ENCODE peak calls at places on chromosome 15, in four cellular contexts. One of them, this sample, is unnamed.

GRCh38 chr15:92121047-92121446 is 267.5 kb downstream of the SLCO3A1 start:
- DNase-seq in testis: no peak
- DNase-seq in heart left ventricle: no peak
- DNase-seq in tibial nerve: no peak
- DNase-seq in this sample: no peak

GRCh38 chr15:25795712-25796111 is 67.4 kb downstream of the ATP10A start:
- DNase-seq in tibial nerve: no peak
- DNase-seq in testis: no peak
- DNase-seq in heart left ventricle: no peak
- DNase-seq in this sample: no peak

GRCh38 chr15:57422113-57422754 is 45.9 kb downstream of the CGNL1 start:
- DNase-seq in heart left ventricle: no peak
- DNase-seq in tibial nerve: no peak
- DNase-seq in testis: no peak
- DNase-seq in this sample: no peak

GRCh38 chr15:34064443-34064842 is 25.4 kb upstream of the AVEN start:
- DNase-seq in heart left ventricle: no peak
- DNase-seq in tibial nerve: no peak
- DNase-seq in testis: no peak
- DNase-seq in this sample: no peak

GRCh38 chr15:77036537-77037474 is 34.1 kb downstream of the TSPAN3 start:
- DNase-seq in heart left ventricle: peak
- DNase-seq in tibial nerve: peak
- DNase-seq in testis: peak
- DNase-seq in this sample: no peak

GRCh38 chr15:44132057-44132456 is 63.0 kb downstream of the FRMD5 start:
- DNase-seq in testis: no peak
- DNase-seq in tibial nerve: no peak
- DNase-seq in heart left ventricle: no peak
- DNase-seq in this sample: no peak

GRCh38 chr15:36278219-36278618 is 301.2 kb upstream of the CDIN1 start:
- DNase-seq in heart left ventricle: no peak
- DNase-seq in testis: no peak
- DNase-seq in tibial nerve: no peak
- DNase-seq in this sample: no peak

GRCh38 chr15:69973102-69973714 is 124.5 kb downstream of the TLE3 start:
- DNase-seq in tibial nerve: no peak
- DNase-seq in testis: no peak
- DNase-seq in heart left ventricle: no peak
- DNase-seq in this sample: no peak

GRCh38 chr15:91291673-91292072 is 191.6 kb downstream of the SV2B start:
- DNase-seq in testis: peak
- DNase-seq in tibial nerve: no peak
- DNase-seq in heart left ventricle: no peak
- DNase-seq in this sample: peak

GRCh38 chr15:23439513-23439912 is 7.5 kb downstream of the GOLGA6L2 start:
- DNase-seq in tibial nerve: no peak
- DNase-seq in heart left ventricle: no peak
- DNase-seq in testis: no peak
- DNase-seq in this sample: no peak

GRCh38 chr15:66815322-66815721 is 113.3 kb downstream of the SMAD6 start:
- DNase-seq in heart left ventricle: no peak
- DNase-seq in tibial nerve: no peak
- DNase-seq in testis: no peak
- DNase-seq in this sample: no peak

GRCh38 chr15:53323197-53323596 is 436.3 kb downstream of the WDR72 start:
- DNase-seq in testis: no peak
- DNase-seq in tibial nerve: no peak
- DNase-seq in heart left ventricle: no peak
- DNase-seq in this sample: peak

GRCh38 chr15:71564217-71564616 is 246.1 kb upstream of the NR2E3 start:
- DNase-seq in testis: no peak
- DNase-seq in heart left ventricle: no peak
- DNase-seq in tibial nerve: no peak
- DNase-seq in this sample: no peak

GRCh38 chr15:36797128-36797527 is 217.7 kb downstream of the CDIN1 start:
- DNase-seq in tibial nerve: no peak
- DNase-seq in testis: no peak
- DNase-seq in heart left ventricle: no peak
- DNase-seq in this sample: no peak

GRCh38 chr15:51114437-51115119 is 19.9 kb upstream of the TNFAIP8L3 start:
- DNase-seq in testis: no peak
- DNase-seq in tibial nerve: no peak
- DNase-seq in heart left ventricle: no peak
- DNase-seq in this sample: no peak

GRCh38 chr15:74318376-74319137 is 48.9 kb downstream of the CYP11A1 start:
- DNase-seq in heart left ventricle: peak
- DNase-seq in testis: no peak
- DNase-seq in tibial nerve: no peak
- DNase-seq in this sample: no peak

GRCh38 chr15:45093622-45094357 is 20.2 kb downstream of the DUOX2 start:
- DNase-seq in tibial nerve: no peak
- DNase-seq in testis: no peak
- DNase-seq in heart left ventricle: no peak
- DNase-seq in this sample: no peak

GRCh38 chr15:45123397-45123796 is 6.3 kb downstream of the DUOXA1 start:
- DNase-seq in tibial nerve: no peak
- DNase-seq in testis: no peak
- DNase-seq in heart left ventricle: no peak
- DNase-seq in this sample: no peak

GRCh38 chr15:100834731-100835130 is 44.9 kb upstream of the ALDH1A3 start:
- DNase-seq in testis: no peak
- DNase-seq in heart left ventricle: no peak
- DNase-seq in tibial nerve: no peak
- DNase-seq in this sample: no peak

GRCh38 chr15:92811514-92811913 is 88.6 kb upstream of the CHD2 start:
- DNase-seq in testis: no peak
- DNase-seq in heart left ventricle: no peak
- DNase-seq in tibial nerve: no peak
- DNase-seq in this sample: peak

GRCh38 chr15:34999906-35000305 is 11.8 kb upstream of the ZNF770 start:
- DNase-seq in tibial nerve: no peak
- DNase-seq in heart left ventricle: no peak
- DNase-seq in testis: no peak
- DNase-seq in this sample: no peak

GRCh38 chr15:78989701-78990248 is 44.9 kb upstream of the CTSH start:
- DNase-seq in testis: no peak
- DNase-seq in tibial nerve: no peak
- DNase-seq in heart left ventricle: no peak
- DNase-seq in this sample: no peak

GRCh38 chr15:60374628-60375081 is 23.1 kb downstream of the ANXA2 start:
- DNase-seq in testis: peak
- DNase-seq in tibial nerve: peak
- DNase-seq in heart left ventricle: peak
- DNase-seq in this sample: peak

DNA sequence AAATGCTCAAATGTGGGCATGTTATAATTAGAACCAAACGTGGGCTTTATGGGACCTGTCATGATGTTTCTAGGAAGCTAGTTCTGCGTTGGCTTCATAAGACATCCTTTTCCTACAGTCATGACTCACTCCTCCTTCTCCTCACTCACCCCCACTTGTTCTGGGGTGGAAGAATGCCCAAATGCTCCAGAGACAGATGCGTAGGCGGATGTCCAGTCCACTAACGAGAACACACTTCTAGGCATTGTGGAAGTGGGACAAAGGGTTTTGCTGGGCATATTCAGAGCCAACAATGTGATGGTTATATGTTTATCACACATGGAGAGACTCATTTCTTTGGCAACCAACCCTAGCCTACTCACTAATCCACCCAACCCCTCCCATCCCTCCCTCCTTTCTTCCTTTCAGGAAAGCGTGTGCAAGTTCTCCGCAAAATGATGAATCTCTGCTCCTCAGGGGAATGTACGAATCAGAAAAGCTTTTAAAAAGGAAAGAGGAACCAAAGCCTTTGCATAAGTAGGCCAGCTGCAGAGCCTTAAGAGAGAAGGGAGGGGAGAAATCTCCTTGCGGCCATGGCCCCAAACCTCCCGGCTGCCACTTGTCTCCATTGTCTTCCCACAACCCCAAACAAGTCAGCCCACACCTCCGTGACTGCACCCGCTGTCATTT is 123.0 kb upstream of the SPRED1 start:
- DNase-seq in heart left ventricle: peak
- DNase-seq in testis: peak
- DNase-seq in tibial nerve: peak
- DNase-seq in this sample: peak
- H3K4me3 ChIP-seq in heart left ventricle: peak
- H3K4me3 ChIP-seq in testis: no peak
- H3K4me3 ChIP-seq in tibial nerve: peak
- H3K4me3 ChIP-seq in this sample: no peak

GRCh38 chr15:87940763-87941162 is 315.8 kb downstream of the NTRK3 start:
- DNase-seq in heart left ventricle: no peak
- DNase-seq in tibial nerve: no peak
- DNase-seq in testis: no peak
- DNase-seq in this sample: no peak

GRCh38 chr15:87943629-87944028 is 312.9 kb downstream of the NTRK3 start:
- DNase-seq in heart left ventricle: no peak
- DNase-seq in testis: no peak
- DNase-seq in tibial nerve: no peak
- DNase-seq in this sample: no peak

GRCh38 chr15:87944051-87944450 is 312.5 kb downstream of the NTRK3 start:
- DNase-seq in heart left ventricle: no peak
- DNase-seq in testis: no peak
- DNase-seq in tibial nerve: no peak
- DNase-seq in this sample: no peak

GRCh38 chr15:87941606-87942005 is 314.9 kb downstream of the NTRK3 start:
- DNase-seq in heart left ventricle: no peak
- DNase-seq in tibial nerve: no peak
- DNase-seq in testis: no peak
- DNase-seq in this sample: no peak

DNA sequence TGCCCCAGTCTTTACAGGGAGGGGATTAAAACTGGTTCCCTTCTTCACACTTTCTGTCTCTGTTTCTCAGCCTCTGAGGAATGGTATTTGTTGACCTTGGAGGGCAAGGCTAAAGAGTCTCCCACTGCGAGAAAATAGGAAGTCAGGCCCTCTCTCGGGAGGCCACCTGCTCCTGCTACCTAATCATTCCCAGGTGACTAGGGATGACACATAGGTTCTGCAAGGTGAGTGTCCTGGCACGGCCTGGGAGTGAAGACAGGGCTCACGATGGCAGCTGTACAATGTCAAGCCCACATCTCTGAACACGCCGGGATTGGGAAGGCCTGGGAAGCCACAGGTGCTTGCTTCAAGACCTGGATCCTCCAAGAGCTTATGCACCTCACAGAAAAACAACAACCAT is 314.2 kb downstream of the NTRK3 start:
- DNase-seq in tibial nerve: no peak
- DNase-seq in testis: no peak
- DNase-seq in heart left ventricle: no peak
- DNase-seq in this sample: no peak
- TF ChIP-seq POLR2A in tibial nerve: no peak
- TF ChIP-seq POLR2A in testis: no peak
- TF ChIP-seq POLR2A in heart left ventricle: no peak
- TF ChIP-seq POLR2A in this sample: no peak

DNA sequence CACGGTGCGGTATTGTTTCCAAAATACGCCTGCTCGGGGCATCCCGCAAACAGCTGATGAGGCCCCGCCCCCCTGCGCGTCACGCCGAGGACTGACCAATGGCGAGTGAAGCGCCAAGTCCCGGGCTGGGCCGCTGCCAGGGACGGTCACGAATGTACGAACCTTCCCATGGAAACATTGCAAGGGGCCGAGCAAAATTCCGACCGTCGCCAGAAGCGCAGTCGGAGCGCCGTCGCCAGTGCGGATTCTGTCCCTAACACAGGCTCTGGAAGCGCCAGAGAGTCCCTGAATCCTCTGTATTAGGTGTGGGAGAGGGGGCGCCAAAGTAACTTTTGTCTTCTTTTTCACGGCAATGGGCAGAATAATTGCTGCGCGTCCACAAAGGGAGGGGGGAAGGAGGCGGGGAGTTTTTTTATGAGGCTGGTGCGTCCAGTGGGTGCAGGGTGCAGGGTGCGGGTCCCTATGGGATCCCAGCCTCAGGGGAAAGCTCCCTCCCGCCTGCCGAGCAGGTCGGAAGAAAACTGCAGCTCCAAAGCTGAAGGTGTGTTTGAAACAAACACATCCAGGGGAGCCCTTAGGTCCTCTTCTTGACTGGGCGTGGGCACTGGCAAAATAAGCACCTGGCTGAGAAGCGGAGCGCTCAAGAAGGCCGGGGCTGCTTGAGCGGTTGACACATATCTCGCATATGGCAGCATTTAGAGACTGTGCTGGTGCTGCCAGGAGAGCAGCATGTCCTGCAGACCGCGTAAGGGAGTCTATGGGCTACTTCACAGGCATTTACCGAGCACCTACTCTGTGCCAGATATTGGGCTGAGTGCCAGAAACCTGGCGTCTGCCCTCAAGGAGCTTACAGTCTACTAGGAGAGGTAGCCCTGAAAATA is at the start of gene BMF:
- DNase-seq in tibial nerve: peak
- DNase-seq in heart left ventricle: peak
- DNase-seq in testis: peak
- DNase-seq in this sample: peak
- TF ChIP-seq CTCF in tibial nerve: peak
- TF ChIP-seq CTCF in heart left ventricle: peak
- TF ChIP-seq CTCF in testis: peak
- TF ChIP-seq CTCF in this sample: peak

GRCh38 chr15:96417760-96418130 is 87.2 kb downstream of the NR2F2 start:
- DNase-seq in testis: no peak
- DNase-seq in tibial nerve: no peak
- DNase-seq in heart left ventricle: no peak
- DNase-seq in this sample: no peak

GRCh38 chr15:96414875-96415274 is 84.4 kb downstream of the NR2F2 start:
- DNase-seq in testis: no peak
- DNase-seq in heart left ventricle: no peak
- DNase-seq in tibial nerve: no peak
- DNase-seq in this sample: no peak

GRCh38 chr15:96416934-96417759 is 86.6 kb downstream of the NR2F2 start:
- DNase-seq in testis: no peak
- DNase-seq in tibial nerve: no peak
- DNase-seq in heart left ventricle: peak
- DNase-seq in this sample: no peak

GRCh38 chr15:96415513-96416217 is 85.2 kb downstream of the NR2F2 start:
- DNase-seq in tibial nerve: no peak
- DNase-seq in heart left ventricle: no peak
- DNase-seq in testis: no peak
- DNase-seq in this sample: no peak

DNA sequence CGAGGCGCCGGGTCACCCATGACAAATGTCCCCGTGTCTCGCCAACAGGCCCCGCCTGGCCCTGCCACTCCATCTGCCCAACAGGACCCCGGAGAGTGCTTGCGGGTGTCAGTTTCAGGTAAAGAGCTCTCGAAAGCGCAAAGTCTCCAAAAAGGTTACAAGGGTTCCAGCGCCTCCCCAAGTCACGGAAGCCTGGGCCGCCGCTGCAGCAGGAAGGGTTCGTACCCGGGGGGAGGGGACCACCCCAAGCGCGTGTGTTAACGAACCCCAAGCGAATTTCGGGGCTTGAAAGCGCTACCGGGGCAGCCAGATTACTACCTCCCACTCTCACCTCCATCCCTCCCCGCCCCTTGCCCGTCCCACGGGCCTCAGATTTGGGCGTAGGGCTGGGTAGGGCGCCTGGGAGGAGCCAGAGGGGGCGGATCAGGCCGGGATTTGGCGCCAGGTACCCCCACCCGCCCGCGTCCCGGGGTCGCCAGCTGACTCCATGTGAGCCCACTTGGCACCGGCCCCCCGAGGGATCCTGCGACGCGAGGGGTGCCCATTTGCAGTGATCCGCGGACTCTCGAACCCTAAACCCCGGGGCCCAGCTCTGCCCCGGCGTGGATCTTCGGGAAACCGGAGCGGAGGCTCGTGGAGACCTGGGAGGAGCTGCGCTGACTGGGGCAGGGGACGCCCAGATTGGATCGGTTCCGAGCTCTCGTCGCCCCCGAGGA is 85.9 kb downstream of the NR2F2 start:
- DNase-seq in tibial nerve: no peak
- DNase-seq in heart left ventricle: no peak
- DNase-seq in testis: no peak
- DNase-seq in this sample: no peak
- H3K4me3 ChIP-seq in tibial nerve: peak
- H3K4me3 ChIP-seq in heart left ventricle: peak
- H3K4me3 ChIP-seq in testis: peak
- H3K4me3 ChIP-seq in this sample: no peak

This sample was measured in body of pancreas.